ENCODE peak calls at places on chromosomes 4 and X, in nine cellular contexts. S, Z, X, B, E, Y, Q, G and W are unnamed samples.

GRCh38 chr4:82638479-82638878 is 76.7 kb upstream of the TMEM150C start:
- DNase-seq in E (no peak), S (no peak), Z (no peak), B (no peak), Y (no peak), X (no peak), G (peak), Q (no peak), W (no peak)

GRCh38 chr4:120709986-120710385 is 212.5 kb downstream of the PRDM5 start:
- DNase-seq in B (no peak), Y (no peak), G (no peak), X (no peak), S (no peak), Z (no peak), Q (no peak), E (no peak), W (peak)

GRCh38 chr4:10066704-10067651 is 45.7 kb upstream of the SLC2A9 start:
- DNase-seq in E (no peak), Z (no peak), S (no peak), Y (no peak), G (no peak), B (no peak), Q (no peak), X (no peak), W (no peak)

GRCh38 chr4:150302553-150302952 is 224.3 kb downstream of the DCLK2 start:
- DNase-seq in E (no peak), S (peak), B (no peak), G (no peak), Y (peak), X (no peak), Z (peak), Q (no peak), W (peak)

GRCh38 chr4:97016186-97016945 is 1126.9 kb downstream of the STPG2 start:
- DNase-seq in G (no peak), X (no peak), S (peak), B (no peak), E (no peak), Y (no peak), Z (no peak), Q (no peak), W (no peak)

GRCh38 chr4:77706717-77707116 is 101.1 kb downstream of the CXCL13 start:
- DNase-seq in G (no peak), Z (no peak), Q (no peak), X (no peak), E (no peak), B (no peak), S (no peak), Y (no peak), W (no peak)

GRCh38 chr4:14532436-14532835 is 469.8 kb upstream of the CPEB2 start:
- DNase-seq in Z (no peak), E (no peak), S (no peak), Y (no peak), G (no peak), B (peak), Q (no peak), X (no peak), W (no peak)

GRCh38 chr4:69697536-69697935 is 44.5 kb upstream of the UGT2A1 start:
- DNase-seq in S (no peak), B (no peak), G (no peak), Y (no peak), X (no peak), Q (no peak), E (no peak), Z (no peak), W (no peak)

GRCh38 chr4:56641494-56642051 is 39.5 kb downstream of the HOPX start:
- DNase-seq in S (peak), Q (no peak), Y (peak), B (no peak), G (no peak), X (no peak), Z (peak), E (no peak), W (peak)

GRCh38 chr4:183797041-183797444 is 108.1 kb upstream of the STOX2 start:
- DNase-seq in S (no peak), G (no peak), B (no peak), E (peak), Z (no peak), Q (no peak), X (peak), Y (peak), W (no peak)

GRCh38 chrX:38055170-38055847 is 49.0 kb downstream of the SYTL5 start:
- DNase-seq in G (no peak), X (no peak), B (no peak), Q (no peak), Z (no peak), Y (no peak), S (peak), E (no peak), W (peak)

GRCh38 chr4:109803924-109804571 is 2.2 kb upstream of the CFI start:
- DNase-seq in S (peak), Y (peak), E (peak), G (peak), B (peak), Q (peak), X (peak), Z (peak), W (peak)

GRCh38 chrX:17465201-17465600 is 90.2 kb downstream of the NHS start:
- DNase-seq in S (no peak), G (no peak), E (no peak), Z (no peak), Y (no peak), B (no peak), Q (no peak), X (no peak), W (peak)

GRCh38 chr4:37685726-37686372 is 327 bp downstream of the RELL1 start:
- DNase-seq in B (peak), S (peak), E (peak), Q (peak), X (peak), Z (no peak), G (peak), Y (peak), W (peak)

GRCh38 chrX:123450217-123450616 is 266.1 kb downstream of the GRIA3 start:
- DNase-seq in E (peak), Y (peak), B (peak), G (peak), S (peak), X (peak), Q (no peak), Z (no peak), W (peak)

GRCh38 chr4:168877779-168878491 is 132.1 kb downstream of the CBR4 start:
- DNase-seq in S (no peak), E (peak), Z (no peak), X (peak), G (no peak), Y (peak), Q (peak), B (no peak), W (peak)

GRCh38 chr4:97910005-97910404 is 233.3 kb downstream of the STPG2 start:
- DNase-seq in B (peak), Y (peak), S (peak), E (peak), X (peak), Z (peak), G (peak), Q (no peak), W (no peak)

GRCh38 chrX:118948270-118948669 is 26.1 kb upstream of the LONRF3 start:
- DNase-seq in S (no peak), Q (no peak), X (no peak), G (no peak), B (no peak), E (no peak), Z (no peak), Y (no peak), W (no peak)

GRCh38 chrX:140503714-140504351 is 1.0 kb downstream of the SOX3 start:
- DNase-seq in X (peak), S (no peak), Q (peak), E (peak), B (no peak), Y (peak), G (no peak), Z (no peak), W (peak)

GRCh38 chr4:39713691-39714090 is 15.8 kb downstream of the UBE2K start:
- DNase-seq in B (peak), Q (peak), Z (no peak), S (no peak), X (no peak), E (no peak), Y (no peak), G (peak), W (peak)

GRCh38 chr4:2337896-2338295 is 76.0 kb upstream of the MXD4 start:
- DNase-seq in Y (no peak), S (no peak), Z (no peak), B (no peak), E (no peak), Q (no peak), G (no peak), X (no peak), W (no peak)

GRCh38 chrX:13659057-13659456 is 6.1 kb downstream of the TCEANC start:
- DNase-seq in E (no peak), X (no peak), Y (no peak), G (peak), S (peak), B (no peak), Z (no peak), Q (no peak), W (peak)
- TF ChIP-seq EZH2phosphoT487 in E (no peak), X (no peak), Y (no peak), G (no peak), S (no peak), B (no peak), Z (no peak), Q (no peak), W (no peak)

GRCh38 chr4:17809667-17810066 is 890 bp downstream of the DCAF16 start:
- DNase-seq in Y (no peak), Z (no peak), Q (no peak), S (no peak), B (no peak), E (no peak), X (no peak), G (peak), W (peak)
- H3K27ac ChIP-seq in Y (peak), Z (peak), Q (peak), S (no peak), B (peak), E (no peak), X (no peak), G (peak), W (peak)

GRCh38 chrX:71492086-71493065 is 40.5 kb upstream of the OGT start:
- DNase-seq in Q (peak), Z (no peak), E (no peak), B (peak), S (peak), X (peak), Y (no peak), G (no peak), W (peak)
- TF ChIP-seq EZH2phosphoT487 in Q (no peak), Z (no peak), E (no peak), B (no peak), S (no peak), X (no peak), Y (no peak), G (no peak), W (no peak)

GRCh38 chrX:40468033-40468979 is 112.5 kb upstream of the ATP6AP2 start:
- DNase-seq in X (peak), G (peak), Y (peak), E (peak), S (peak), Z (peak), Q (peak), B (peak), W (peak)
- H3K27ac ChIP-seq in X (no peak), G (no peak), Y (peak), E (no peak), S (no peak), Z (no peak), Q (no peak), B (no peak), W (no peak)

DNA sequence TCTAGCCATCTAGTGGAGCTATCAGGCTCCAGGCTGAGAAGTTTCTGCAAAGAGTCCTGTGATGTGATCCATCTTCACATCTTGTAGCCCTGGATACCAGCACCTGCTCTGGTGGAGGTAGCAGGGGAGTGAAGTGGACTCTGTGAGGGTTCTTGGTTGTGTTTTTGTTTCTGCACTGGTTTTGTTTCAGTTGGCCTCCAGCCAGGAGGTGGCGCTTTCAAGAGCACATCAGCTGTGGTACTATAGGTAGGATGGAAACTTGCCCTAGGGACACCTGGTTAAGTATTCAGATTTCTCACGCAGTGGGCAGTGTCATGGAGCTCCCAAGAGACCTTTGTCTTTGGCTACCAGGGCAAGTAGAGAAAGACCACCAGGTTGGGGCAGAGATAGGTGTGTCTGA is 257.5 kb upstream of the SLC7A11 start:
- DNase-seq in E (no peak), S (no peak), X (no peak), Y (no peak), B (no peak), Q (no peak), Z (no peak), G (no peak), W (no peak)
- TF ChIP-seq EZH2phosphoT487 in E (no peak), S (no peak), X (no peak), Y (no peak), B (no peak), Q (no peak), Z (no peak), G (no peak), W (no peak)